ENCODE peak calls at places on chromosomes 16 and 17, in nine cellular contexts. Z is ELF-1, H is body of pancreas, E is BJ, Q is T-helper 2 cell, T is kidney, S is activated T-helper 1 cell treated with Interleukin-2 at 50 U/mL for 16 hours, U is PC-3, F is tibial nerve. A is an unnamed sample.

GRCh38 chr16:30060354-30061194 is 5.0 kb upstream of the ALDOA start:
- DNase-seq in Z (peak), H (no peak), E (no peak), Q (no peak), T (no peak), S (no peak), U (no peak), F (no peak), A (no peak)

GRCh38 chr16:16871196-16871595 is 492.3 kb downstream of the NPIPA7 start:
- DNase-seq in Z (peak), H (no peak), E (no peak), Q (no peak), T (no peak), S (no peak), U (no peak), F (no peak), A (no peak)

GRCh38 chr17:30379303-30380105 is 777 bp downstream of the CPD start:
- DNase-seq in Z (no peak), H (peak), E (no peak), Q (no peak), T (peak), S (no peak), U (no peak), F (no peak), A (peak)

GRCh38 chr16:48498761-48499600 is 111.0 kb downstream of the N4BP1 start:
- DNase-seq in Z (no peak), H (peak), E (peak), Q (no peak), T (no peak), S (no peak), U (peak), F (peak), A (no peak)

GRCh38 chr17:37701424-37702020 is 43.3 kb downstream of the HNF1B start:
- DNase-seq in Z (peak), H (peak), E (no peak), Q (no peak), T (no peak), S (no peak), U (peak), F (no peak), A (peak)

GRCh38 chr16:55661842-55662479 is 6.2 kb downstream of the SLC6A2 start:
- DNase-seq in Z (no peak), H (no peak), E (peak), Q (no peak), T (no peak), S (no peak), U (peak), F (no peak), A (no peak)

GRCh38 chr17:15479697-15480096 is 12.3 kb upstream of the CDRT4 start:
- DNase-seq in Z (no peak), H (no peak), E (no peak), Q (no peak), T (no peak), S (no peak), U (peak), F (no peak), A (no peak)

GRCh38 chr16:75931970-75932369 is 205.7 kb upstream of the CPHXL start:
- DNase-seq in Z (no peak), H (no peak), E (no peak), Q (no peak), T (no peak), S (no peak), U (no peak), F (no peak), A (no peak)

GRCh38 chr16:4266372-4266771 is 6.5 kb downstream of the TFAP4 start:
- DNase-seq in Z (peak), H (no peak), E (no peak), Q (no peak), T (no peak), S (no peak), U (peak), F (no peak), A (no peak)

GRCh38 chr17:4557626-4558310 is 2.6 kb upstream of the MYBBP1A start:
- DNase-seq in Z (no peak), H (no peak), E (no peak), Q (no peak), T (peak), S (no peak), U (no peak), F (no peak), A (no peak)

GRCh38 chr17:19384723-19385391 is 2.1 kb downstream of the MFAP4 start:
- DNase-seq in Z (no peak), H (peak), E (peak), Q (no peak), T (peak), S (no peak), U (no peak), F (peak), A (no peak)

GRCh38 chr17:8073627-8074485 is 13.7 kb downstream of the ALOX12B start:
- DNase-seq in Z (peak), H (peak), E (no peak), Q (peak), T (peak), S (peak), U (peak), F (no peak), A (peak)

GRCh38 chr16:27759947-27760844 is 210.3 kb downstream of the KATNIP start:
- DNase-seq in Z (no peak), H (peak), E (no peak), Q (no peak), T (no peak), S (no peak), U (no peak), F (no peak), A (no peak)

GRCh38 chr17:17204041-17204591 is 2.0 kb downstream of the PLD6 start:
- DNase-seq in Z (no peak), H (peak), E (no peak), Q (peak), T (peak), S (no peak), U (no peak), F (no peak), A (no peak)

GRCh38 chr17:79574656-79575055 is 36.2 kb downstream of the RBFOX3 start:
- DNase-seq in Z (no peak), H (no peak), E (no peak), Q (no peak), T (peak), S (no peak), U (no peak), F (no peak), A (no peak)

GRCh38 chr17:64226132-64226531 is 36.9 kb downstream of the TEX2 start:
- DNase-seq in Z (no peak), H (no peak), E (no peak), Q (no peak), T (no peak), S (no peak), U (no peak), F (no peak), A (no peak)

GRCh38 chr16:16000685-16001084 is 51.3 kb downstream of the ABCC1 start:
- DNase-seq in Z (no peak), H (no peak), E (no peak), Q (no peak), T (no peak), S (no peak), U (no peak), F (no peak), A (no peak)

GRCh38 chr17:63113167-63113566 is 147.1 kb downstream of the TANC2 start:
- DNase-seq in Z (peak), H (no peak), E (no peak), Q (no peak), T (no peak), S (no peak), U (peak), F (no peak), A (no peak)

GRCh38 chr16:2751577-2752034 is 832 bp upstream of the SRRM2 start:
- DNase-seq in Z (no peak), H (no peak), E (no peak), Q (no peak), T (peak), S (no peak), U (no peak), F (no peak), A (no peak)

GRCh38 chr16:69324013-69324531 is 6.3 kb downstream of the PDF start:
- DNase-seq in Z (no peak), H (peak), E (no peak), Q (no peak), T (peak), S (no peak), U (no peak), F (no peak), A (no peak)

GRCh38 chr16:81429045-81429521 is 15.5 kb upstream of the CMIP start:
- DNase-seq in Z (peak), H (peak), E (no peak), Q (no peak), T (peak), S (no peak), U (peak), F (no peak), A (no peak)

GRCh38 chr17:12302711-12303110 is 282.0 kb downstream of the MAP2K4 start:
- DNase-seq in Z (no peak), H (no peak), E (no peak), Q (no peak), T (no peak), S (no peak), U (no peak), F (no peak), A (no peak)

GRCh38 chr16:63877401-63877800 is 1244.5 kb downstream of the CDH11 start:
- DNase-seq in Z (no peak), H (no peak), E (no peak), Q (no peak), T (no peak), S (no peak), U (no peak), F (no peak), A (no peak)